ENCODE peak calls at places on chromosome 11, in nine cellular contexts. Q is GM23248; W is stimulated activated CD4-positive, alpha-beta T cell treated with anti-CD3 and anti-CD28 coated beads, Interleukin-4, amount 100 ng/mL, for 1 hour; I is activated T-cell treated with anti-CD3 and anti-CD28 coated beads for 48 hours; H is globus pallidus; N is AG08395; X is brain pericyte; E is C1 segment of cervical spinal cord; P is nucleus accumbens. J is an unnamed sample.

GRCh38 chr11:120546312-120547205 is 35.0 kb downstream of the GRIK4 start:
- DNase-seq in P (no peak), W (no peak), E (no peak), H (no peak), I (no peak), N (peak), X (no peak), Q (peak), J (no peak)

GRCh38 chr11:12599408-12600143 is 74.6 kb upstream of the TEAD1 start:
- DNase-seq in H (peak), W (peak), P (peak), E (no peak), I (peak), Q (peak), N (no peak), X (no peak), J (peak)

GRCh38 chr11:117300773-117301172 is 9.6 kb downstream of the BACE1-AS start:
- DNase-seq in H (no peak), X (no peak), N (no peak), Q (peak), W (no peak), P (peak), I (no peak), E (no peak), J (no peak)

GRCh38 chr11:1178201-1178885 is 20.6 kb downstream of the MUC5AC start:
- DNase-seq in X (no peak), Q (no peak), P (no peak), I (no peak), H (no peak), W (no peak), E (no peak), N (no peak), J (peak)

GRCh38 chr11:71130106-71130505 is 122.3 kb downstream of the SHANK2 start:
- DNase-seq in E (no peak), I (no peak), P (no peak), H (no peak), N (no peak), Q (no peak), X (no peak), W (no peak), J (no peak)

GRCh38 chr11:127017482-127017881 is 16.9 kb upstream of the KIRREL3 start:
- DNase-seq in N (peak), W (no peak), H (no peak), X (no peak), I (no peak), Q (peak), P (no peak), E (no peak), J (no peak)

GRCh38 chr11:11966826-11967668 is 41.4 kb downstream of the DKK3 start:
- DNase-seq in W (peak), H (peak), N (peak), I (peak), Q (peak), P (peak), E (no peak), X (no peak), J (peak)

GRCh38 chr11:101862410-101863233 is 52.2 kb upstream of the CEP126 start:
- DNase-seq in W (no peak), H (no peak), I (no peak), X (peak), N (peak), E (no peak), P (no peak), Q (peak), J (no peak)

GRCh38 chr11:98862169-98862568 is 158.6 kb upstream of the CNTN5 start:
- DNase-seq in N (no peak), E (no peak), X (no peak), H (no peak), Q (no peak), P (no peak), W (no peak), I (no peak), J (no peak)

GRCh38 chr11:44987506-44987905 is 36.8 kb upstream of the TP53I11 start:
- DNase-seq in I (no peak), H (no peak), W (no peak), Q (no peak), X (no peak), P (no peak), N (no peak), E (no peak), J (no peak)

J was measured in GM06990.